ENCODE peak calls at places on chromosomes 7 and 10, in four cellular contexts. V is H9, N is H1, B is trophoblast cell. P is an unnamed sample. For H3K79me2, the result is how much of the 10 kb centered on the place peaks cover.

GRCh38 chr7:145978769-145979168 is 137.8 kb upstream of the CNTNAP2 start:
- DNase-seq in N (no peak), V (no peak), B (no peak), P (no peak)

GRCh38 chr10:58054881-58055280 is 212.8 kb downstream of the IPMK start:
- DNase-seq in N (no peak), B (peak), V (no peak), P (no peak)

GRCh38 chr10:76779163-76779820 is 858.3 kb downstream of the KCNMA1 start:
- DNase-seq in N (peak), V (peak), B (no peak), P (peak)

GRCh38 chr7:44634187-44634838 is 27.9 kb downstream of the OGDH start:
- DNase-seq in B (no peak), N (no peak), V (no peak), P (no peak)

GRCh38 chr7:155375337-155376277 is 77.9 kb downstream of the INSIG1 start:
- DNase-seq in B (no peak), N (no peak), V (peak), P (peak)

GRCh38 chr7:75702515-75702914 is 36.2 kb downstream of the HIP1 start:
- DNase-seq in N (no peak), V (no peak), B (no peak), P (no peak)

GRCh38 chr7:94561841-94562514 is 52.4 kb downstream of the CASD1 start:
- DNase-seq in V (no peak), N (no peak), B (peak), P (peak)

GRCh38 chr10:110321869-110322620 is 17.3 kb upstream of the SMNDC1 start:
- DNase-seq in N (no peak), B (no peak), V (no peak), P (no peak)

GRCh38 chr10:130686680-130687300 is 550.6 kb downstream of the GLRX3 start:
- DNase-seq in N (peak), B (peak), V (peak), P (peak)

GRCh38 chr10:8794860-8795259 is 740.4 kb downstream of the GATA3 start:
- DNase-seq in V (no peak), N (no peak), B (no peak), P (no peak)

GRCh38 chr7:41955475-41956243 is 252.8 kb upstream of the INHBA start:
- DNase-seq in V (peak), B (peak), N (peak), P (peak)

GRCh38 chr10:110600487-110601101 is 33.1 kb downstream of the SMC3 start:
- DNase-seq in N (peak), V (peak), B (peak), P (peak)

GRCh38 chr10:34102917-34103506 is 712.1 kb downstream of the PARD3 start:
- DNase-seq in V (no peak), B (peak), N (no peak), P (no peak)

GRCh38 chr7:81267508-81267907 is 348.7 kb upstream of the SEMA3C start:
- DNase-seq in V (no peak), N (no peak), B (peak), P (peak)

GRCh38 chr7:32023353-32023752 is 46.9 kb downstream of the PDE1C start:
- DNase-seq in B (no peak), V (no peak), N (no peak), P (no peak)

GRCh38 chr10:73771722-73772279 is 10.0 kb upstream of the CHCHD1 start:
- DNase-seq in B (peak), V (peak), N (no peak), P (peak)
- H2AK5ac ChIP-seq in B (peak), V (no peak), N (no peak), P (no peak)

DNA sequence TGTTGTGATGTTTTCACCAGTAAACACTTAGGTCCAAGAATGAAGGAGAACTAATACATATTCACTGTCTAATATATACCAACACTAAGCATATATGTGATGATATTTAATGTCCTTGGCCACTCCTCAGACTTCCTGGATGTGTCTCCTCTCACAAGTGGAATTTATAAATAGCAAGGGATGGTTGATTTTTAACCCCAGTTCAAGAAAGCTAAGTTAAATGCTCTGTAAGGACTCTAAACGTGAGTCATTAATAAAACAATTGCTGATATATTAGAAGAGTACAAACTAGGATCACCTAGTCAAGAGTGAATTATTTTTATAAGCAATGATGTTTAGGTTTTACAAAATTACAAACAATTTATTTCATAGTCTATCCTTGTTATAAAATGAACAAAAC is 355.9 kb upstream of the TMEM229A start:
- DNase-seq in B (no peak), N (no peak), V (no peak), P (no peak)
- H3K79me2 ChIP-seq in B (under half), N (under half), V (under half), P (under half)

GRCh38 chr10:24465899-24466615 is 257.1 kb downstream of the KIAA1217 start:
- DNase-seq in B (peak), V (no peak), N (no peak), P (no peak)

GRCh38 chr10:24462340-24462739 is 253.4 kb downstream of the KIAA1217 start:
- DNase-seq in B (no peak), N (no peak), V (no peak), P (no peak)

GRCh38 chr10:24462889-24463552 is 254.1 kb downstream of the KIAA1217 start:
- DNase-seq in B (no peak), N (no peak), V (no peak), P (no peak)

GRCh38 chr10:24465124-24465874 is 256.4 kb downstream of the KIAA1217 start:
- DNase-seq in N (no peak), B (peak), V (no peak), P (no peak)

GRCh38 chr10:24463683-24464426 is 254.9 kb downstream of the KIAA1217 start:
- DNase-seq in N (no peak), B (peak), V (no peak), P (peak)
- H2AK5ac ChIP-seq in N (no peak), B (no peak), V (no peak), P (no peak)

GRCh38 chr10:63352976-63353375 is 112.8 kb downstream of the JMJD1C start:
- DNase-seq in V (no peak), B (no peak), N (no peak), P (no peak)
- H3K79me2 ChIP-seq in V (under half), B (under half), N (under half), P (under half)

P was measured in mesendoderm.